ENCODE peak calls at places on chromosomes 16 and 17, in eight cellular contexts. K is neural progenitor cell; D is heart right ventricle; Y is CD8-positive, alpha-beta T cell; U is GM06990; L is fibroblast of pulmonary artery; P is fibroblast of mammary gland; J is HFFc6. V is an unnamed sample.

GRCh38 chr17:39672522-39673334 is 4.5 kb downstream of the PNMT start:
- DNase-seq in K (no peak), D (no peak), Y (no peak), U (no peak), L (no peak), P (no peak), J (no peak), V (no peak)

GRCh38 chr17:83175551-83176271 is 96.3 kb downstream of the METRNL start:
- DNase-seq in K (no peak), D (no peak), Y (no peak), U (no peak), L (no peak), P (no peak), J (no peak), V (no peak)

GRCh38 chr17:81471804-81472456 is 40.7 kb downstream of the ACTG1 start:
- DNase-seq in K (peak; percentile 47), D (no peak), Y (no peak), U (no peak), L (peak; percentile 39), P (peak; percentile 94), J (peak; percentile 87), V (peak; percentile 42)

GRCh38 chr17:65785109-65785508 is 223.7 kb upstream of the AXIN2 start:
- DNase-seq in K (no peak), D (no peak), Y (no peak), U (no peak), L (peak; percentile 97), P (peak; percentile 97), J (peak; percentile 92), V (peak; percentile 33)

GRCh38 chr16:58280846-58281301 is 14.0 kb downstream of the PRSS54 start:
- DNase-seq in K (no peak), D (no peak), Y (no peak), U (no peak), L (no peak), P (no peak), J (no peak), V (no peak)

GRCh38 chr16:70430667-70431536 is 8.0 kb downstream of the ST3GAL2 start:
- DNase-seq in K (no peak), D (no peak), Y (peak; percentile 44), U (peak; percentile 84), L (no peak), P (peak; percentile 39), J (no peak), V (no peak)

GRCh38 chr16:66427451-66427860 is 361 bp downstream of the BEAN1 start:
- DNase-seq in K (no peak), D (no peak), Y (no peak), U (no peak), L (no peak), P (no peak), J (no peak), V (no peak)

GRCh38 chr16:4882261-4882632 is 35.0 kb downstream of the UBN1 start:
- DNase-seq in K (no peak), D (no peak), Y (no peak), U (no peak), L (peak; percentile 61), P (peak; percentile 23), J (no peak), V (no peak)

GRCh38 chr17:55453836-55454557 is 32.4 kb upstream of the MMD start:
- DNase-seq in K (no peak), D (no peak), Y (no peak), U (no peak), L (no peak), P (no peak), J (no peak), V (no peak)

GRCh38 chr17:62189377-62189776 is 124.3 kb upstream of the MED13 start:
- DNase-seq in K (no peak), D (no peak), Y (no peak), U (no peak), L (no peak), P (no peak), J (no peak), V (no peak)

GRCh38 chr16:66858740-66859396 is 14.7 kb downstream of the CA7 start:
- DNase-seq in K (no peak), D (peak; percentile 74), Y (no peak), U (no peak), L (peak; percentile 58), P (peak; percentile 59), J (peak; percentile 72), V (no peak)

GRCh38 chr17:63476857-63477470 is at the start of gene ACE:
- DNase-seq in K (peak; percentile 76), D (peak; percentile 45), Y (no peak), U (peak; percentile 39), L (no peak), P (no peak), J (no peak), V (peak; percentile 40)

GRCh38 chr17:42133461-42134041 is 10.9 kb downstream of the HSPB9 start:
- DNase-seq in K (no peak), D (no peak), Y (peak; percentile 27), U (no peak), L (no peak), P (no peak), J (no peak), V (no peak)

GRCh38 chr16:4316732-4317461 is 1.0 kb downstream of the GLIS2 start:
- DNase-seq in K (no peak), D (peak; percentile 74), Y (no peak), U (no peak), L (no peak), P (no peak), J (no peak), V (no peak)

GRCh38 chr17:11278186-11278983 is 37.4 kb downstream of the SHISA6 start:
- DNase-seq in K (peak; percentile 36), D (no peak), Y (no peak), U (no peak), L (no peak), P (no peak), J (no peak), V (no peak)

DNA sequence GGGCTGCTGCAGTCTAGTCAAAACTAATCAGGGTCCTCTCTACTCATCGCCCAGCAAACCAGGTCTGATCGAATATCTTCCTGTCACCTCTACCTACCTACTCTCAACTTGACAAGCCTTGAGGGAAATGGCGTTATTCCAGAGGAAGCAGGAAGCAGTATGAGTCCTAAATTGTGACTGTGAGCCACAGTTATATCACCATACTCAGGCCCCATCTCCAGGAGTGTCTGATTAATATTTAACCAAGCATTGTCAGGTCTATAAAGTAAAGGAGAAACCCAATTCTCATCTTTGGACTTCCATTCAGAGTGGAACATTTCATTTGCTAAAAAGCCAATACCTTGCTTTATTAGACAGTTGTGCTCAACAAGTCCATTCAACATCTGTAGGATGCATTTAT is 17.8 kb upstream of the CLEC3A start:
- DNase-seq in K (no peak), D (no peak), Y (no peak), U (no peak), L (no peak), P (no peak), J (no peak), V (no peak)
- TF ChIP-seq CTCF in K (no peak), D (no peak), Y (no peak), U (no peak), L (no peak), P (no peak), J (no peak), V (no peak)

DNA sequence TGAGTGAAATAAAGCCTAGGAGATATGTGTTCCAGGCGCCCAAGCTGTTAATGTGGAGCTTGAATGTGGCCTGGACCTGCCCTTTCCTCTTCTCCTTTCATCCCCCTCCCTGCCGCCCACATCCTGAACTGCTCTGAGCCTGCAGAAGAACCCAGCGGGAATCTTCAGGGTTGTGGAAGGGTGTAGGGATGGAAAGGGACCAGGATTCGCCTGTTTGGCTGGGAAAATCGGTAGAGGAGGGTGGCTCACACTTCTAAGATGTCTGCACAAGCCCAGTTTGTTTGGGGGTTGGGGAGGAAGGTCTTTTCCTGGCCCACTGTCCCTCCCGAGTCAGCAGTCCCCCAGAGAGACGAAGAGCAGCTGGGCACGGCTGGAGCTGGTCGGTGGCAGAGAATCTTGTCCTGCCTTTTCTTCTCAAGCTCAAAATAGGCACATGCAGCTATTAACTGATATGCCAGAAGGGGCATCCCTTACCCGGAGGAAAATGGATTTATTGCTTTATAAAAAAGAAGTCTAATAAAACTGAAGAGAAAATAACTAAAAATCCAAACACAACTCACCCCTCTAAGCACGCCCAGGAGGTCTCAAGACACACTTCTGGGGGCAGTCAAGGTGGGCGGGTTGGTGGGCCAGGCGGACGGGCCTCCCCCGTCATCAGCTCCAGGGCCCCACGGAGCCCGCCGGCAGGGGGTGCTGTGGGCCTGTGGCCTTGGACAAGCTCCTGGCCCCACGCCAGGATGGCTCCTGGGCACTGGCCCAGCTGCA is 11.5 kb upstream of the PITPNA start:
- DNase-seq in K (peak; percentile 85), D (peak; percentile 91), Y (peak; percentile 37), U (peak; percentile 79), L (peak; percentile 83), P (peak; percentile 71), J (peak; percentile 28), V (peak; percentile 81)
- TF ChIP-seq CTCF in K (peak; percentile 79), D (peak; percentile 96), Y (peak; percentile 43), U (peak; percentile 94), L (peak; percentile 78), P (peak; percentile 78), J (peak; percentile 98), V (peak; percentile 99)

DNA sequence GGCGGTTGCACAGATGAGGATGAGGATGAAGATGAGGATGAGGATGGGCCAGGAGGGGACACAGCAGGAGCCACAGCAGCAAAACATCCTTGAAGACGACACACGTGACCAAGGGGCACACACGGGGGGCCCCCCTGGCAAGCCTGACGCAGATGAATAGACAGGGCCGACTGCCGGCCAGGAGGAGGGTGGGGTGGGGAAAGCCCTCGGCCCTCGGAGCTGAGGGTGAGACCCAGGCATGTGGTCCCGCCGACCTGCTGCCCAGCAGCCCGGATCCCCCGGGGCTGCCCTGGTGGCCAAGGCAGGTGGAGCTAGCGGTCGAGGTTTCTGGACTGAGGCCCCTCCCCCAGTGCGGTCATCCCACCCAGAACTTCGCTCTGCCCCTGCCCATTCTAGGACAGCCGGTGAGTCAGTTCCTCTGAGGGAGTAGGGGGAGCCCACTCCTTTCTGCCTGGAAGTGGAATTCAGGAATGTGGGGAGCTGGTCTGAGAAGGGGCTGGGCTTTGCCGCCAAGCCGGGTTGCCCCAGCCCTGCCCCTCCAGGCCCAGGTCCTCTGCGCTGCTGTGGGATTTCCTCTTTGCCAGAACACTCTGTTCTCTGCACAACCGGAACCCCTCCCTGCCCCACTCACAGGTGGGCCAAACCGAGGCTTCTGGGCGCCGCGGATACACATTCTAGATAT is 9.9 kb downstream of the CYGB start:
- DNase-seq in K (peak; percentile 62), D (peak; percentile 76), Y (peak; percentile 40), U (peak; percentile 68), L (peak; percentile 95), P (peak; percentile 92), J (no peak), V (no peak)
- TF ChIP-seq CTCF in K (no peak), D (peak; percentile 12), Y (no peak), U (peak; percentile 12), L (no peak), P (no peak), J (no peak), V (no peak)

GRCh38 chr17:75288784-75289121 is 480 bp downstream of the SLC25A19 start:
- DNase-seq in K (peak; percentile 65), D (no peak), Y (no peak), U (no peak), L (no peak), P (no peak), J (no peak), V (no peak)

GRCh38 chr17:75289122-75289831 is at the start of gene SLC25A19:
- DNase-seq in K (peak; percentile 99), D (peak; percentile 98), Y (peak; percentile 93), U (peak; percentile 98), L (peak; percentile 99), P (peak; percentile 98), J (peak; percentile 99), V (peak; percentile 98)

GRCh38 chr17:75288359-75288758 is 874 bp downstream of the SLC25A19 start:
- DNase-seq in K (no peak), D (no peak), Y (no peak), U (no peak), L (no peak), P (no peak), J (no peak), V (no peak)

GRCh38 chr17:75287221-75287620 is 2.0 kb downstream of the SLC25A19 start:
- DNase-seq in K (no peak), D (no peak), Y (no peak), U (no peak), L (no peak), P (no peak), J (no peak), V (no peak)

GRCh38 chr17:75289832-75290337 is 652 bp upstream of the SLC25A19 start:
- DNase-seq in K (no peak), D (peak; percentile 39), Y (no peak), U (no peak), L (peak; percentile 70), P (peak; percentile 65), J (peak; percentile 64), V (peak; percentile 32)
- TF ChIP-seq CTCF in K (no peak), D (no peak), Y (peak; percentile 64), U (peak; percentile 56), L (peak; percentile 22), P (peak; percentile 23), J (peak; percentile 13), V (no peak)